ENCODE peak calls at places on chromosome 22, in six cellular contexts. M is fibroblast of lung; T is substantia nigra; E is stimulated activated CD8-positive, alpha-beta memory T cell treated with anti-CD3 and anti-CD28 coated beads, Interleukin-12 subunit alpha, Interleukin-12 subunit beta, amount 100 ng/mL, for 1 hour; Y is stimulated activated CD4-positive, alpha-beta T cell treated with anti-CD3 and anti-CD28 coated beads, Interleukin-15, amount 100 ng/mL, for 24 hours; I is GM18507. C is an unnamed sample.

GRCh38 chr22:27918351-27919221 is 470 bp downstream of the PITPNB start:
- DNase-seq in M (peak), T (no peak), E (peak), Y (peak), I (no peak), C (peak)

GRCh38 chr22:35629406-35630234 is 12.5 kb upstream of the MB start:
- DNase-seq in M (peak), T (no peak), E (peak), Y (peak), I (peak), C (peak)

GRCh38 chr22:40410731-40411505 is 40.5 kb downstream of the SGSM3 start:
- DNase-seq in M (no peak), T (no peak), E (no peak), Y (no peak), I (no peak), C (no peak)

GRCh38 chr22:23397008-23397617 is 183.0 kb downstream of the IGLL1 start:
- DNase-seq in M (no peak), T (no peak), E (no peak), Y (no peak), I (no peak), C (no peak)

GRCh38 chr22:46538816-46539163 is 1.4 kb upstream of the CELSR1 start:
- DNase-seq in M (peak), T (no peak), E (no peak), Y (peak), I (no peak), C (no peak)

GRCh38 chr22:39661842-39662676 is 91.5 kb downstream of the CACNA1I start:
- DNase-seq in M (no peak), T (no peak), E (peak), Y (peak), I (no peak), C (no peak)

GRCh38 chr22:17968126-17968525 is 56.2 kb downstream of the MICAL3 start:
- DNase-seq in M (no peak), T (no peak), E (no peak), Y (no peak), I (no peak), C (no peak)

GRCh38 chr22:42985541-42985925 is 29.4 kb downstream of the PACSIN2 start:
- DNase-seq in M (no peak), T (no peak), E (no peak), Y (no peak), I (no peak), C (no peak)

GRCh38 chr22:35981900-35982299 is 46.7 kb downstream of the RBFOX2 start:
- DNase-seq in M (no peak), T (no peak), E (no peak), Y (no peak), I (no peak), C (no peak)

GRCh38 chr22:46563381-46564083 is 26.1 kb upstream of the CELSR1 start:
- DNase-seq in M (peak), T (no peak), E (peak), Y (peak), I (no peak), C (no peak)

GRCh38 chr22:43305806-43306205 is 37.4 kb downstream of the SCUBE1 start:
- DNase-seq in M (no peak), T (no peak), E (no peak), Y (no peak), I (no peak), C (no peak)

GRCh38 chr22:23161574-23161973 is 16.3 kb downstream of the RAB36 start:
- DNase-seq in M (no peak), T (no peak), E (no peak), Y (no peak), I (no peak), C (no peak)

GRCh38 chr22:17471901-17472566 is 91.3 kb upstream of the SLC25A18 start:
- DNase-seq in M (no peak), T (no peak), E (no peak), Y (no peak), I (no peak), C (no peak)

GRCh38 chr22:26672060-26672471 is 14.7 kb downstream of the MIAT start:
- DNase-seq in M (no peak), T (no peak), E (no peak), Y (peak), I (no peak), C (no peak)

GRCh38 chr22:50340157-50340879 is 2.8 kb upstream of the PPP6R2 start:
- DNase-seq in M (peak), T (no peak), E (no peak), Y (no peak), I (no peak), C (no peak)

C was measured in retinal pigment epithelial cell.